ENCODE peak calls at places on chromosomes 3 and 15, in nine cellular contexts. One of them, this sample, is unnamed.

GRCh38 chr3:128709038-128709437 is 16.9 kb upstream of the RAB7A start:
- DNase-seq in substantia nigra: no peak
- DNase-seq in neural progenitor cell: no peak
- DNase-seq in aorta: no peak
- DNase-seq in WERI-Rb-1: no peak
- DNase-seq in cardiac muscle cell: no peak
- DNase-seq in dorsolateral prefrontal cortex: no peak
- DNase-seq in right cardiac atrium: no peak
- DNase-seq in endothelial cell of umbilical vein: no peak
- DNase-seq in this sample: no peak

GRCh38 chr3:23888617-23889228 is 28.1 kb downstream of the NKIRAS1 start:
- DNase-seq in substantia nigra: no peak
- DNase-seq in neural progenitor cell: no peak
- DNase-seq in aorta: no peak
- DNase-seq in WERI-Rb-1: no peak
- DNase-seq in cardiac muscle cell: peak
- DNase-seq in dorsolateral prefrontal cortex: no peak
- DNase-seq in right cardiac atrium: no peak
- DNase-seq in endothelial cell of umbilical vein: peak
- DNase-seq in this sample: no peak

GRCh38 chr3:53513556-53514190 is 19.3 kb downstream of the CACNA1D start:
- DNase-seq in substantia nigra: no peak
- DNase-seq in neural progenitor cell: no peak
- DNase-seq in aorta: no peak
- DNase-seq in WERI-Rb-1: no peak
- DNase-seq in cardiac muscle cell: no peak
- DNase-seq in dorsolateral prefrontal cortex: no peak
- DNase-seq in right cardiac atrium: no peak
- DNase-seq in endothelial cell of umbilical vein: no peak
- DNase-seq in this sample: no peak

GRCh38 chr15:55917881-55918296 is 75.5 kb downstream of the NEDD4 start:
- DNase-seq in substantia nigra: no peak
- DNase-seq in neural progenitor cell: peak
- DNase-seq in aorta: no peak
- DNase-seq in WERI-Rb-1: peak
- DNase-seq in cardiac muscle cell: peak
- DNase-seq in dorsolateral prefrontal cortex: no peak
- DNase-seq in right cardiac atrium: no peak
- DNase-seq in endothelial cell of umbilical vein: peak
- DNase-seq in this sample: peak

GRCh38 chr3:129001817-129002572 is 891 bp downstream of the EFCC1 start:
- DNase-seq in substantia nigra: no peak
- DNase-seq in neural progenitor cell: peak
- DNase-seq in aorta: peak
- DNase-seq in WERI-Rb-1: no peak
- DNase-seq in cardiac muscle cell: no peak
- DNase-seq in dorsolateral prefrontal cortex: peak
- DNase-seq in right cardiac atrium: no peak
- DNase-seq in endothelial cell of umbilical vein: peak
- DNase-seq in this sample: no peak

GRCh38 chr15:40511472-40512133 is 40.8 kb downstream of the CHST14 start:
- DNase-seq in substantia nigra: no peak
- DNase-seq in neural progenitor cell: peak
- DNase-seq in aorta: peak
- DNase-seq in WERI-Rb-1: no peak
- DNase-seq in cardiac muscle cell: peak
- DNase-seq in dorsolateral prefrontal cortex: peak
- DNase-seq in right cardiac atrium: peak
- DNase-seq in endothelial cell of umbilical vein: peak
- DNase-seq in this sample: no peak

GRCh38 chr3:123027292-123028232 is at the start of gene SEMA5B:
- DNase-seq in substantia nigra: no peak
- DNase-seq in neural progenitor cell: peak
- DNase-seq in aorta: peak
- DNase-seq in WERI-Rb-1: peak
- DNase-seq in cardiac muscle cell: peak
- DNase-seq in dorsolateral prefrontal cortex: peak
- DNase-seq in right cardiac atrium: peak
- DNase-seq in endothelial cell of umbilical vein: peak
- DNase-seq in this sample: no peak

GRCh38 chr3:114933407-114933806 is 213.7 kb downstream of the ZBTB20 start:
- DNase-seq in substantia nigra: no peak
- DNase-seq in neural progenitor cell: no peak
- DNase-seq in aorta: no peak
- DNase-seq in WERI-Rb-1: no peak
- DNase-seq in cardiac muscle cell: no peak
- DNase-seq in dorsolateral prefrontal cortex: no peak
- DNase-seq in right cardiac atrium: no peak
- DNase-seq in endothelial cell of umbilical vein: no peak
- DNase-seq in this sample: no peak

GRCh38 chr15:78107471-78107870 is 15.1 kb downstream of the SH2D7 start:
- DNase-seq in substantia nigra: no peak
- DNase-seq in neural progenitor cell: no peak
- DNase-seq in aorta: peak
- DNase-seq in WERI-Rb-1: no peak
- DNase-seq in cardiac muscle cell: no peak
- DNase-seq in dorsolateral prefrontal cortex: no peak
- DNase-seq in right cardiac atrium: no peak
- DNase-seq in endothelial cell of umbilical vein: no peak
- DNase-seq in this sample: no peak

GRCh38 chr15:77219846-77220245 is 148.9 kb upstream of the TSPAN3 start:
- DNase-seq in substantia nigra: no peak
- DNase-seq in neural progenitor cell: no peak
- DNase-seq in aorta: no peak
- DNase-seq in WERI-Rb-1: no peak
- DNase-seq in cardiac muscle cell: no peak
- DNase-seq in dorsolateral prefrontal cortex: no peak
- DNase-seq in right cardiac atrium: no peak
- DNase-seq in endothelial cell of umbilical vein: no peak
- DNase-seq in this sample: no peak

GRCh38 chr3:76565496-76566210 is 474.2 kb upstream of the ROBO2 start:
- DNase-seq in substantia nigra: no peak
- DNase-seq in neural progenitor cell: no peak
- DNase-seq in aorta: no peak
- DNase-seq in WERI-Rb-1: no peak
- DNase-seq in cardiac muscle cell: no peak
- DNase-seq in dorsolateral prefrontal cortex: no peak
- DNase-seq in right cardiac atrium: no peak
- DNase-seq in endothelial cell of umbilical vein: no peak
- DNase-seq in this sample: no peak

GRCh38 chr15:26438316-26438715 is 334.6 kb downstream of the GABRB3 start:
- DNase-seq in substantia nigra: no peak
- DNase-seq in neural progenitor cell: peak
- DNase-seq in aorta: no peak
- DNase-seq in WERI-Rb-1: no peak
- DNase-seq in cardiac muscle cell: no peak
- DNase-seq in dorsolateral prefrontal cortex: no peak
- DNase-seq in right cardiac atrium: no peak
- DNase-seq in endothelial cell of umbilical vein: no peak
- DNase-seq in this sample: no peak

GRCh38 chr3:66121288-66121687 is 82.6 kb upstream of the MAGI1 start:
- DNase-seq in substantia nigra: no peak
- DNase-seq in neural progenitor cell: no peak
- DNase-seq in aorta: no peak
- DNase-seq in WERI-Rb-1: no peak
- DNase-seq in cardiac muscle cell: no peak
- DNase-seq in dorsolateral prefrontal cortex: no peak
- DNase-seq in right cardiac atrium: no peak
- DNase-seq in endothelial cell of umbilical vein: no peak
- DNase-seq in this sample: no peak

GRCh38 chr3:152719264-152719663 is 115.7 kb upstream of the P2RY1 start:
- DNase-seq in substantia nigra: no peak
- DNase-seq in neural progenitor cell: no peak
- DNase-seq in aorta: no peak
- DNase-seq in WERI-Rb-1: no peak
- DNase-seq in cardiac muscle cell: peak
- DNase-seq in dorsolateral prefrontal cortex: no peak
- DNase-seq in right cardiac atrium: no peak
- DNase-seq in endothelial cell of umbilical vein: peak
- DNase-seq in this sample: peak
- H3K27ac ChIP-seq in substantia nigra: no peak
- H3K27ac ChIP-seq in neural progenitor cell: no peak
- H3K27ac ChIP-seq in aorta: no peak
- H3K27ac ChIP-seq in WERI-Rb-1: no peak
- H3K27ac ChIP-seq in cardiac muscle cell: no peak
- H3K27ac ChIP-seq in dorsolateral prefrontal cortex: no peak
- H3K27ac ChIP-seq in right cardiac atrium: no peak
- H3K27ac ChIP-seq in endothelial cell of umbilical vein: no peak
- H3K27ac ChIP-seq in this sample: peak

DNA sequence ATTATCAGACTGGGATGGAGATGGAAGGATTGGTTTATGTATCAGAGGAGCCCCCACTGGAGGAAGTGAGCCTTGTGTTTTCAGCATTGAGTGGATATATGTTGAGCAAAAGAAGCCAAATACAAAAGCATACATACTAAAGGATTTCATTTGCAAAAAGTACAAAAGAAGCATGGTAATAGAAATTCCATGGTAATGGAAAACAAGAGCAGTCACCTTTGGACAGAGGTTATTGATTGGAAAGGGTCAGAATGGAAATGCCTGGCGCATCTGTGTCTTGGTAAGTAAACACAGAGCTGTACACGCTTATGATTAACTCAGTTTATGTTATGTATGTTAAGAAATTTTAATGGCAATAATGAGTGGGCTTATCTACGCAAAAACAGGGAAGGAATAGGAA is 72.7 kb downstream of the DHX36 start:
- DNase-seq in substantia nigra: no peak
- DNase-seq in neural progenitor cell: no peak
- DNase-seq in aorta: no peak
- DNase-seq in WERI-Rb-1: no peak
- DNase-seq in cardiac muscle cell: no peak
- DNase-seq in dorsolateral prefrontal cortex: no peak
- DNase-seq in right cardiac atrium: no peak
- DNase-seq in endothelial cell of umbilical vein: no peak
- DNase-seq in this sample: no peak
- H3K27ac ChIP-seq in substantia nigra: no peak
- H3K27ac ChIP-seq in neural progenitor cell: no peak
- H3K27ac ChIP-seq in aorta: no peak
- H3K27ac ChIP-seq in WERI-Rb-1: no peak
- H3K27ac ChIP-seq in cardiac muscle cell: no peak
- H3K27ac ChIP-seq in dorsolateral prefrontal cortex: no peak
- H3K27ac ChIP-seq in right cardiac atrium: no peak
- H3K27ac ChIP-seq in endothelial cell of umbilical vein: no peak
- H3K27ac ChIP-seq in this sample: no peak

GRCh38 chr3:26307805-26308204 is 314.8 kb upstream of the LRRC3B start:
- DNase-seq in substantia nigra: no peak
- DNase-seq in neural progenitor cell: no peak
- DNase-seq in aorta: no peak
- DNase-seq in WERI-Rb-1: no peak
- DNase-seq in cardiac muscle cell: no peak
- DNase-seq in dorsolateral prefrontal cortex: no peak
- DNase-seq in right cardiac atrium: no peak
- DNase-seq in endothelial cell of umbilical vein: no peak
- DNase-seq in this sample: no peak
- H3K27ac ChIP-seq in substantia nigra: no peak
- H3K27ac ChIP-seq in neural progenitor cell: no peak
- H3K27ac ChIP-seq in aorta: no peak
- H3K27ac ChIP-seq in WERI-Rb-1: no peak
- H3K27ac ChIP-seq in cardiac muscle cell: no peak
- H3K27ac ChIP-seq in dorsolateral prefrontal cortex: no peak
- H3K27ac ChIP-seq in right cardiac atrium: no peak
- H3K27ac ChIP-seq in endothelial cell of umbilical vein: no peak
- H3K27ac ChIP-seq in this sample: no peak

DNA sequence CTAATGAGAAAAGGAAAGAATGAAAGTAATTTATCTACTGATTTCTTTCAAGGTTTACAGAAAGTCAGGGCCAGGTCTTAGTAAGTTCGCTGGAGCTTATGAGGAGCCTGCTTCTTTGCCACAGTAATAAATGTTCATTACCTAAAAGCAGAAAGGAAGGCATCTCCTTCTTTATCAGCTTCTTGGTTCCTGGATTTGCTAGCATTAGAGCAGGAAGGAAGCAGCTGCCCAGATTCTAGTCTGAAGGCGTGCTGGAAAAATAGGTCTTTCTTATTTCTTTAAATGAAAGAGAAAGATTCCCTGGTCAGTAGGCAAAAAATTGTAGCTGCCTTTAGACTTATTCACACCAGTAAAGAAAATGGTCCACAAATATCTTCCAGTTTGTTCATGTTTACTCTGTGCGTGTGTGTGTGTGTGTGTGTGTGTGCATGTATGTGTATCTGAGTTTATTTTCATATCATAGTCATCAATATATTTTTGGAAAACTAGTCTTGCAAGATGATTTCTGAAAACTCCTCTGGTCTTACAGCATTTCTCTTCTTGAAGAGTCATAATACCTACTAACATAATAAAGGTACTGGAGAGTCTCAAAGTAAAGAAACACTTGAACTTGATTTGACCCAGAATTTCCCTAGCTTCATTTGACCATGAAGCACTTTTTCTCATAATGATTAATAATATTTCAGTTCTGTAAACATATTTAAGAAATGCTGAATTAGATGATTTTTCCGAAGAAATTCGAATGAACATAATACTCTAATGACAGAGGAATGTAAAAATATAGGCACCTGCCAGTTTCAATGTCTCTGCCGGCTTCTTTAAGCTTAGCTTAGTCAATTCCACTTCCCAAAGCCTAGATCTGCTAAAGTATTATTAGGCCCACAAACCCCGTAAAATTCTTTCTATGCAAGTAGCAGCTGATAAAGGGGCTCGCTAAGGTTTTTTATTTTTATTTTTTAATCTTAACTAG is 255.2 kb upstream of the ZPLD1 start:
- DNase-seq in substantia nigra: no peak
- DNase-seq in neural progenitor cell: no peak
- DNase-seq in aorta: no peak
- DNase-seq in WERI-Rb-1: no peak
- DNase-seq in cardiac muscle cell: peak
- DNase-seq in dorsolateral prefrontal cortex: no peak
- DNase-seq in right cardiac atrium: no peak
- DNase-seq in endothelial cell of umbilical vein: peak
- DNase-seq in this sample: no peak
- H3K27ac ChIP-seq in substantia nigra: no peak
- H3K27ac ChIP-seq in neural progenitor cell: no peak
- H3K27ac ChIP-seq in aorta: peak
- H3K27ac ChIP-seq in WERI-Rb-1: no peak
- H3K27ac ChIP-seq in cardiac muscle cell: no peak
- H3K27ac ChIP-seq in dorsolateral prefrontal cortex: no peak
- H3K27ac ChIP-seq in right cardiac atrium: peak
- H3K27ac ChIP-seq in endothelial cell of umbilical vein: peak
- H3K27ac ChIP-seq in this sample: peak

This sample was measured in epithelial cell of prostate.